ENCODE peak calls at places on chromosomes 16 and 17, in eight cellular contexts. G is PC-3; H is keratinocyte; W is stomach; N is CD4-positive, CD25-positive, alpha-beta regulatory T cell; T is tibial artery; Q is left ventricle myocardium inferior; L is tibial nerve. K is an unnamed sample.

GRCh38 chr17:17635126-17635525 is 43.6 kb upstream of the PEMT start:
- DNase-seq in L (no peak), Q (no peak), N (no peak), W (no peak), H (no peak), G (no peak), T (no peak), K (no peak)

GRCh38 chr17:57892820-57893595 is 43.2 kb upstream of the MRPS23 start:
- DNase-seq in W (peak; percentile 81), T (peak; percentile 98), H (no peak), L (peak; percentile 94), N (no peak), G (peak; percentile 98), Q (peak; percentile 91), K (peak; percentile 96)

GRCh38 chr16:15757630-15758251 is 99.1 kb downstream of the MYH11 start:
- DNase-seq in W (no peak), G (no peak), Q (no peak), T (no peak), H (no peak), L (no peak), N (peak; percentile 55), K (peak; percentile 63)

GRCh38 chr16:26220894-26221293 is 529.1 kb downstream of the HS3ST4 start:
- DNase-seq in W (no peak), N (no peak), H (no peak), T (no peak), L (no peak), Q (no peak), G (no peak), K (no peak)

GRCh38 chr17:42642377-42642776 is 16.7 kb upstream of the TUBG2 start:
- DNase-seq in N (no peak), T (no peak), L (no peak), W (no peak), Q (no peak), H (no peak), G (no peak), K (no peak)

GRCh38 chr16:49961087-49961486 is 63.9 kb upstream of the CNEP1R1 start:
- DNase-seq in H (no peak), Q (no peak), W (no peak), L (no peak), T (no peak), G (peak; percentile 24), N (no peak), K (no peak)

GRCh38 chr17:2990396-2990795 is 73.0 kb downstream of the OR1D5 start:
- DNase-seq in H (no peak), L (no peak), N (no peak), G (no peak), Q (no peak), W (peak; percentile 22), T (no peak), K (no peak)

GRCh38 chr17:73182616-73183310 is 10.1 kb upstream of the COG1 start:
- DNase-seq in L (no peak), H (no peak), T (no peak), N (no peak), G (no peak), W (peak; percentile 64), Q (no peak), K (no peak)

GRCh38 chr17:68780561-68780960 is 174.6 kb downstream of the ABCA8 start:
- DNase-seq in W (no peak), N (no peak), T (no peak), Q (no peak), L (no peak), G (no peak), H (no peak), K (no peak)

GRCh38 chr17:68184141-68184571 is 63.7 kb upstream of the AMZ2 start:
- DNase-seq in N (no peak), Q (no peak), G (no peak), T (no peak), L (no peak), H (no peak), W (no peak), K (no peak)

GRCh38 chr17:40038882-40039513 is 15.2 kb downstream of the MED24 start:
- DNase-seq in T (peak; percentile 89), H (no peak), W (peak; percentile 63), Q (peak; percentile 71), L (peak; percentile 77), G (peak; percentile 52), N (no peak), K (peak; percentile 85)

GRCh38 chr17:13415877-13416416 is 185.8 kb downstream of the HS3ST3A1 start:
- DNase-seq in G (peak; percentile 67), N (no peak), L (no peak), H (no peak), T (no peak), Q (peak; percentile 51), W (no peak), K (no peak)

GRCh38 chr16:71528863-71529262 is 2.6 kb downstream of the CHST4 start:
- DNase-seq in L (no peak), T (no peak), N (no peak), H (no peak), W (no peak), Q (no peak), G (no peak), K (no peak)

GRCh38 chr16:23663918-23664317 is 14.8 kb upstream of the PLK1 start:
- DNase-seq in G (no peak), T (no peak), N (no peak), Q (no peak), W (no peak), H (no peak), L (no peak), K (no peak)

GRCh38 chr17:79905832-79906231 is 66.6 kb upstream of the CBX4 start:
- DNase-seq in Q (no peak), N (no peak), L (no peak), W (no peak), T (no peak), G (peak; percentile 78), H (no peak), K (no peak)

GRCh38 chr17:12406623-12407228 is 259.0 kb upstream of the MYOCD start:
- DNase-seq in W (no peak), H (no peak), T (no peak), Q (no peak), N (no peak), G (no peak), L (no peak), K (no peak)

GRCh38 chr17:42842286-42842685 is 2.1 kb upstream of the AOC2 start:
- DNase-seq in Q (no peak), L (no peak), W (no peak), T (no peak), N (no peak), G (no peak), H (no peak), K (no peak)

GRCh38 chr16:8720967-8721692 is 46.7 kb downstream of the ABAT start:
- DNase-seq in W (no peak), L (no peak), Q (no peak), N (no peak), T (no peak), G (no peak), H (no peak), K (no peak)

DNA sequence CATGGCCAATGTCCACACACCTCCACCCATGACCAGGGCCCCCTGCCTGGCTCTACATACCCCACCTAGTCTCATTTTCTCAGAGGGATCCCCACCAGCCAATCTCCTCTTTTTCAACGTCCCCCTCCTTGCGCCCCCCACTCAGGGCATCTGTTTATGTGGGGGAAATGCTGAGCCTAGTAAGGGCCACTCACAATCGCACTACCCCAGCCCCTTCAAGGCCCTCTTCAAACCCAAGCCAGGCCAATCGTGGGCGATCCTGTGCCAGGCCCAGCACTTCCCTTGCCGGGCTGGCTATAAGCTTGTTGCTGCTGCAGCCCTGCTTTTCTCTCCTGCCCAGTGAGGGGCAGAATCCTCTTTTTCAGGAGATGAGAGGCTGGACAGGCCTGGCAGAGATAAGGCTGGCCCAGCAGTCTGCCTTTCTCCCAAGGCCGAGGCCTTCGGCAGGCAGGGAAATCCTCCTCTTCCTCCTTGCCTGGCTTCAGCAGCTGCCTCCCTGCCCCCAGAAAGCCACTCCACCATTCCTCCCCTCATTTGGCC is 16.1 kb downstream of the HSD11B2 start:
- DNase-seq in G (no peak), N (no peak), W (no peak), H (no peak), T (no peak), Q (no peak), L (no peak), K (no peak)
- H3K4me1 ChIP-seq in G (no peaks in the 10 kb centered on the region), N (no peaks in the 10 kb centered on the region), W (peaks cover 100% of the 10 kb centered on the region), H (no peaks in the 10 kb centered on the region), T (no peaks in the 10 kb centered on the region), Q (peaks cover 100% of the 10 kb centered on the region), L (peaks cover 54% of the 10 kb centered on the region), K (no peaks in the 10 kb centered on the region)

GRCh38 chr16:27816561-27816960 is 247.0 kb downstream of the GSG1L start:
- DNase-seq in N (no peak), H (no peak), W (no peak), G (no peak), T (peak; percentile 13), Q (no peak), L (no peak), K (no peak)
- H3K27ac ChIP-seq in N (no peak overlapping the region), H (no peak overlapping the region), W (no peak overlapping the region), G (no peak overlapping the region), T (no peak overlapping the region), Q (no peak overlapping the region), L (no peak overlapping the region), K (no peak overlapping the region)

DNA sequence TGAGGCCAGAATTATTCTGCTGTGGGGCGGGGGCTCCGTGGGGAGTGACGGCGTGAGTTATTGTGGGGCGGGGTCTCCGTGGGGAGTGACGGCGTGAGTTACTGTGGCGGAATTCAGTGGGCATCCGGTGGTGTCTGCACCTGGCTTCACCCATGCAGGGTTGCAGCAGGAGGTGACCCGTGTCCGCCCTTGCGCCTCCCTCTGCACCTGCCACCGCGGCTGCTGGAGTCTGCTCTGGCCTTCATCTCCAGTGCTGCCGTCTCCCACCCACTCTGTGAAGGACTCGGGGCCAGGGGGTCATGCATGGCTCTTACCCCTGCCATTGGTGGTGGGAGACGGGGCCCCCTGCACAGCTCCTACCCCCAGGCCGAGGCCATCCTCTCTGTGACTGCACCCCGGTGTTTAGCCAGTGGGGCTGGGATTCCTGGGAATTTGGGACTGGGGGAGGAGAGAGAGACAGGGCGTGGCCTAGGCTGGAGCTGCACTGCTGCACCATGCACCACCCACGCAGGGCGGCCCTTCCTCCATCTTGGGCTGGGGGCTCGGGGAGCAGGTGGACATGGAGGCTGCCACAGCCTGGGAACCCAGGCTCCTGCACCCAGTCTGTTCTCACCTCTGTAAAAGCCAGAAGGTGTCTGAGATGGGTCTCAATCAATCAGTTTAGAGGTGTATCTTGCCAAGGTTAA is 1.2 kb upstream of the PABPN1L start:
- DNase-seq in N (no peak), G (no peak), H (no peak), W (no peak), Q (no peak), T (no peak), L (no peak), K (no peak)
- H3K27me3 ChIP-seq in N (no peaks in the 10 kb centered on the region), G (no peaks in the 10 kb centered on the region), H (peaks cover 34% of the 10 kb centered on the region), W (no peaks in the 10 kb centered on the region), Q (peaks cover 11% of the 10 kb centered on the region), T (peaks cover 62% of the 10 kb centered on the region), L (no peaks in the 10 kb centered on the region), K (no peaks in the 10 kb centered on the region)

DNA sequence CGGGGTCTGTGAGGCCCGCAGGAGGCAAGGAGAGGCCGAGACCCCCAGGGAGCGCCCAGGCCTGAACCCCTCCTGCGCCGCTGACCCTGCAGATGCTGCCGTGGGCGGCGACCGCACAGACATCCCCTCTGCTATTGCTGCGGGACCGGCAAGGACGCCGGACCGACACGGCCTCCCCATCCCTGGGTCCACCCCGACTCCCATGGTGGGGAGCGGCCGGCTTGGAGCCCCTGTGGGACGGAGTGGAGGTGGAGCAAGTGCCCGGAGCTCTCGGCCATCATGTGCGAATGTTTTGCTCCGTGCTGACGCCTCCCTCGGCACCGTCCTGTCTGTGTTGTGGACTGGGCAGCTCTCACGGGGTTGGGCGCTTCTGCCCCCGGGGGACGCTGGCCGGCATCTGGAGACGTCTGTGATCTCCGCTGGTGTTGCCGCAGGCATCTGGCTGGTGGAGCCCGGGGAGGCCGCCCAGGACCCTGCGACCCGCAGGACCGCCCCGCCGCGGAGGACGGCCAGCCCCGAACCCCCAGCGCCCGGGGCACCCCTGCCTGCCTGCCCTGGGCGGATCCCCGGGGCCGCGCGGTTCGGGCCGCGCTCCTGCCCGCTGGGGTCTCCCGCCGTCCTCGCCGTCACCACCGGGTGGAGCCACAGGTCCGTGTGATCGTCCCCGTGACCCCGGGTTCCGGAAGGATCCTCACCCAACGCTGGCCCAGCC is 12.8 kb upstream of the GNG13 start:
- DNase-seq in L (peak; percentile 26), W (no peak), H (no peak), G (peak; percentile 30), Q (peak; percentile 46), T (no peak), N (peak; percentile 30), K (no peak)
- H3K4me1 ChIP-seq in L (peaks cover 5% of the 10 kb centered on the region), W (peaks cover 27% of the 10 kb centered on the region), H (no peaks in the 10 kb centered on the region), G (no peaks in the 10 kb centered on the region), Q (peaks cover 15% of the 10 kb centered on the region), T (no peaks in the 10 kb centered on the region), N (peaks cover 13% of the 10 kb centered on the region), K (no peaks in the 10 kb centered on the region)